ENCODE peak calls at places on chromosomes 11 and 22, in four cellular contexts. F is mesenchymal stem cell, Q is IMR-90, Y is mesendoderm. K is an unnamed sample.

GRCh38 chr11:74269161-74269809 is 42.2 kb downstream of the P4HA3 start:
- DNase-seq in F (no peak), Y (no peak), Q (peak; percentile 90), K (no peak)

GRCh38 chr11:114079406-114080072 is 20.0 kb downstream of the ZBTB16 start:
- DNase-seq in Y (no peak), F (peak; percentile 73), Q (no peak), K (no peak)

GRCh38 chr11:101336155-101336554 is 206.5 kb upstream of the PGR start:
- DNase-seq in F (no peak), Q (no peak), Y (no peak), K (no peak)

GRCh38 chr22:22463855-22464540 is 44.5 kb downstream of the ZNF280B start:
- DNase-seq in Y (peak; percentile 70), Q (peak; percentile 57), F (peak; percentile 53), K (no peak)

GRCh38 chr22:45318558-45319318 is 9.0 kb downstream of the FAM118A start:
- DNase-seq in Q (peak; percentile 70), F (peak; percentile 88), Y (peak; percentile 48), K (no peak)

GRCh38 chr22:25364281-25364680 is 144.8 kb downstream of the CRYBB2 start:
- DNase-seq in Q (no peak), F (no peak), Y (no peak), K (no peak)

GRCh38 chr11:96390403-96390830 is 604 bp downstream of the JRKL start:
- DNase-seq in Q (peak; percentile 30), F (peak; percentile 59), Y (no peak), K (no peak)

GRCh38 chr11:118462178-118462577 is 25.9 kb downstream of the KMT2A start:
- DNase-seq in Y (no peak), F (no peak), Q (no peak), K (no peak)

GRCh38 chr11:72015511-72016061 is 16.9 kb downstream of the IL18BP start:
- DNase-seq in Q (peak; percentile 24), Y (peak; percentile 59), F (peak; percentile 19), K (no peak)

GRCh38 chr22:27580311-27580897 is 221.2 kb downstream of the MN1 start:
- DNase-seq in F (no peak), Q (no peak), Y (no peak), K (no peak)

GRCh38 chr11:2653930-2654739 is 45.7 kb downstream of the KCNQ1OT1 start:
- DNase-seq in Y (no peak), F (no peak), Q (no peak), K (no peak)

GRCh38 chr22:44341431-44342346 is 28.9 kb upstream of the SHISAL1 start:
- DNase-seq in Y (peak; percentile 31), F (peak; percentile 45), Q (peak; percentile 69), K (no peak)

GRCh38 chr11:79100093-79100704 is 340.6 kb downstream of the TENM4 start:
- DNase-seq in F (peak; percentile 61), Y (peak; percentile 75), Q (peak; percentile 55), K (no peak)

GRCh38 chr11:69479591-69480271 is 1.7 kb upstream of the LINC01488 start:
- DNase-seq in Y (no peak), Q (no peak), F (no peak), K (no peak)

GRCh38 chr11:128157423-128158298 is 429.7 kb downstream of the ETS1 start:
- DNase-seq in F (peak; percentile 85), Y (peak; percentile 83), Q (peak; percentile 78), K (peak; percentile 76)

GRCh38 chr11:3091846-3092602 is 34.8 kb upstream of the CARS1 start:
- DNase-seq in Y (peak; percentile 95), F (peak; percentile 62), Q (peak; percentile 44), K (peak; percentile 98)

GRCh38 chr22:32413715-32414114 is 1.7 kb upstream of the RTCB start:
- DNase-seq in F (peak; percentile 47), Q (peak; percentile 42), Y (peak; percentile 34), K (no peak)

GRCh38 chr11:32149748-32150147 is 58.9 kb downstream of the RCN1 start:
- DNase-seq in F (no peak), Y (no peak), Q (no peak), K (no peak)

GRCh38 chr22:49189871-49190270 is 637.8 kb downstream of the BRD1 start:
- DNase-seq in Q (no peak), F (no peak), Y (no peak), K (no peak)

GRCh38 chr22:49326558-49326957 is 501.1 kb downstream of the BRD1 start:
- DNase-seq in Q (no peak), F (no peak), Y (no peak), K (no peak)

GRCh38 chr11:21635359-21635758 is 557.5 kb upstream of the ANO5 start:
- DNase-seq in Q (no peak), F (no peak), Y (no peak), K (no peak)

GRCh38 chr11:3161309-3161708 is 3.8 kb downstream of the OSBPL5 start:
- DNase-seq in Q (no peak), F (peak; percentile 51), Y (no peak), K (no peak)

GRCh38 chr11:65303542-65303941 is 11.1 kb upstream of the CDC42EP2 start:
- DNase-seq in Y (no peak), F (no peak), Q (no peak), K (no peak)

GRCh38 chr11:59551651-59552521 is 40.5 kb downstream of the OR4D9 start:
- DNase-seq in Y (peak; percentile 89), Q (peak; percentile 90), F (peak; percentile 85), K (no peak)

GRCh38 chr11:22466809-22467208 is 128.6 kb downstream of the SLC17A6 start:
- DNase-seq in Q (peak; percentile 97), F (peak; percentile 54), Y (peak; percentile 38), K (no peak)

GRCh38 chr11:109071712-109072524 is 350.1 kb upstream of the C11orf87 start:
- DNase-seq in Y (no peak), Q (peak; percentile 46), F (no peak), K (no peak)

GRCh38 chr11:128164090-128164741 is 423.1 kb downstream of the ETS1 start:
- DNase-seq in Y (no peak), Q (no peak), F (no peak), K (no peak)

DNA sequence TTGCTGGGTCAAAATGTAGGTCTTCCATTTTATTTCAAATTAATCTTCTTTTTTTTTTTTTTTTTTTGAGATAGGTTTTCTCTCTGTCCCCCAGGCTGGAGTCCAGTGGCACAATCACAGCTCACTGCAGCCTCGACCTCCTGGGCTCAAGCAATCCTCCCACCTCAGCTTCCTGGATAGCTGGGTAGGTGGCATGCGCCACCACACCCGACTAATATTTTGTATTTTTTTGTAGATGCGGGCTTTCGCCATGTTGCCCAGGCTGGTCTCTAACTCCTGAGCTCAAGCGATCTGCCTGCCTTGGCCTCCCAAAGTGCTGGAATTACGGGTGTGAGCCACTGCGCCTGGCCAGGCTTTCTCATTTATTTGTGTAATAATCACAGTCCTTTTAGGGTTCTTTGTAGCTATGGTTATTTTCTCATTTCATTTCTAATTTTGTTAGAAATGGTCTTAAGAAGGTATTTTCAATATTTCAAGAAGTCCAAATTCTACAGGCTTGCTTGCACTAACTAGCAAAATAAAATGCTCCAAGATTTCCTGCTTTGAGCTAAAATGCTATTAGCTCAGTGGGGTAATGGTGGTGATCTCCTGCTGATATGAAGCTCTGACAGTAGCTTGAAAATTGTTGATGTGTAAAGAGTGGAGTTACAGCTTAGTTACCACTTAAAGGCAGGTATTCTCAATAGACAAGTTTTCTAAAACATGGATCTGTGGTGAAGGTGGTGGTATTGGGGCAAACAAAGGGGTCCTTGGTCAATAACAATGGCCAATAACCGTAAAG is 50.0 kb downstream of the RBX1 start:
- DNase-seq in Q (no peak), Y (peak; percentile 18), F (no peak), K (no peak)
- H2BK5ac ChIP-seq in Q (no peak overlapping the region), Y (no peak overlapping the region), F (no peak overlapping the region), K (no peak overlapping the region)

DNA sequence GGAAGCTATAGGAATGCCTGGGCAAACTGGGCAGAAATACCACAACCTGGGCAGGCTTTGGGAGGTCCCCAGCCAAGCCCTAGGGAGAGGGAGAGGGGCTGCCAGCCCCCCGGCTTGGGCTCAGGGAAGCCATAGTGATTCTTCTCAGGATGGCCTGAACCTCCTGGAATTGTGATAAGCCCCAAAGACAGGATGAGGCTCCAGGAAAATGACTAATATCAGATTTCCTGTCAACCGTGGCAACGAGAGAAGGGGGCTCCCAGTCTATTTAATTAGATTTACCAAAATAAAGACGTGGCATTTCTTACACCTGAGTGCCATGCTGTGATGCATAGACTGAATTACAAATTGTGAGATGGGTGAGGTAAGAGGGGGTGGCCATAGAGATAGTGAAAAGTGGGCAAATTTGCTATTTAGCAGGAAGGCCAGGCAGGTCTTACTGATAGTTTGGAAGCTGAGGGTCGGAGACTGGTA is 20.4 kb downstream of the SERPINH1 start:
- DNase-seq in Q (no peak), F (no peak), Y (no peak), K (no peak)
- H2BK5ac ChIP-seq in Q (peak overlapping the region; percentile 85), F (no peak overlapping the region), Y (no peak overlapping the region), K (peak overlapping the region; percentile 89)

GRCh38 chr11:61555051-61555969 is 25.6 kb downstream of the SYT7 start:
- DNase-seq in F (peak; percentile 13), Q (no peak), Y (no peak), K (peak; percentile 72)

GRCh38 chr11:61553373-61554171 is 27.3 kb downstream of the SYT7 start:
- DNase-seq in Y (no peak), F (no peak), Q (no peak), K (no peak)

GRCh38 chr11:61552108-61552635 is 28.7 kb downstream of the SYT7 start:
- DNase-seq in Q (no peak), Y (no peak), F (no peak), K (no peak)

GRCh38 chr11:61555978-61556377 is 24.9 kb downstream of the SYT7 start:
- DNase-seq in F (no peak), Y (no peak), Q (no peak), K (no peak)

DNA sequence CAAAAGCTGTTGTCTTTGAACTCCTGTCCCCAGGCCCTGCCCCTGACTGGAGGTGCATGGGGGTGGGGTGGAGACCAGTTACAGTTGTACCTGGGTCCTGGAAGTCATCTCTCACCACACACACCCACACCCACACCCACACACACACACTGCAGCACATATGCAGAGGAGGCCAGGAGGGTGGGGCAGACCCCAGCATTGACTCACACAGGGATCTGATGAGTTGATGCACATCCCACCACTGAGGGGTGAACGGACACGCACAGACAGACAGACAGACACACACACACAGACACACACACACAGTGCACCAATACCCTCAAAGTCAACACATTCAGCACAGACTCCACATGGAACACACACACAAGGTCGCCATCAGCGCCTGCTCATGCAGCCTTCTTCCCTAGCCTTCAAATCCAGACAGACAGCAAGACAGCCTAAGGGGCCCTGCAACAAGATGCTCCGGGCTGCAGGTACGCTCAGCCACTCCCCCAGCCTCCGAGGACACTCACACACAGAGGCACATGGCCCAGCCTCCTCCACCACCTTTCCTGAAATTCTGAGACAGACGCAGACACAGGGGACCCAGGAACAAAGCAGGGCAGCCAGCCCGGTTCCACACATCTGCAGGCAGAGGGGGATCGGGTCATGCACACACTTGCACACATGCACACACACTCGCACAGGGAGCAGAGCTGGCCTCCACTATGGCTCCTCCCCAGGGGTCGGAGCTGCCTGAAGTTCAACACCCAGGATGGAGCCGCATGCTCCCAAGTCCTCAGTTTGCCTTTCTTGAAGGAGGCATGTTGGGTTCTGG is 26.5 kb downstream of the SYT7 start:
- DNase-seq in Y (no peak), F (no peak), Q (no peak), K (no peak)
- H2BK5ac ChIP-seq in Y (no peak overlapping the region), F (no peak overlapping the region), Q (no peak overlapping the region), K (no peak overlapping the region)

GRCh38 chr22:20131593-20131855 is at the start of gene ZDHHC8:
- DNase-seq in F (no peak), Q (no peak), Y (no peak), K (no peak)

GRCh38 chr22:20130739-20131592 is 638 bp upstream of the ZDHHC8 start:
- DNase-seq in Y (peak; percentile 65), Q (peak; percentile 61), F (peak; percentile 85), K (no peak)

GRCh38 chr22:20133930-20134549 is 2.4 kb downstream of the ZDHHC8 start:
- DNase-seq in Q (no peak), Y (no peak), F (no peak), K (no peak)

GRCh38 chr22:20131856-20132685 is 467 bp downstream of the ZDHHC8 start:
- DNase-seq in Q (no peak), Y (no peak), F (no peak), K (no peak)

GRCh38 chr22:20132686-20133246 is 1.2 kb downstream of the ZDHHC8 start:
- DNase-seq in Y (no peak), F (no peak), Q (no peak), K (no peak)
- H2BK5ac ChIP-seq in Y (no peak overlapping the region), F (no peak overlapping the region), Q (peak overlapping the region; percentile 43), K (no peak overlapping the region)